ENCODE peak calls at places on chromosomes 6 and 20, in eight cellular contexts. U is PC-9, P is sigmoid colon, M is H9, V is PC-3, L is IMR-90, G is HCT116, N is BE2C. F is an unnamed sample.

GRCh38 chr6:43172127-43173007 is 1.3 kb downstream of the SRF start:
- DNase-seq in N (peak; percentile 53), L (peak; percentile 27), P (peak; percentile 79), M (no peak), V (peak; percentile 36), U (no peak), G (no peak), F (peak; percentile 22)

GRCh38 chr6:39084506-39084905 is 30.5 kb downstream of the SAYSD1 start:
- DNase-seq in N (no peak), L (no peak), U (no peak), G (no peak), P (no peak), V (no peak), M (no peak), F (no peak)

GRCh38 chr6:38594008-38594665 is 45.6 kb downstream of the BTBD9 start:
- DNase-seq in V (no peak), N (no peak), U (no peak), P (no peak), G (no peak), L (no peak), M (no peak), F (no peak)

GRCh38 chr6:28737750-28738395 is 185.9 kb downstream of the TRIM27 start:
- DNase-seq in V (no peak), U (no peak), M (peak; percentile 60), L (no peak), P (no peak), G (no peak), N (no peak), F (no peak)

GRCh38 chr6:74946961-74947360 is 258.9 kb downstream of the COL12A1 start:
- DNase-seq in L (peak; percentile 78), N (no peak), M (no peak), P (no peak), U (no peak), G (peak; percentile 72), V (peak; percentile 74), F (peak; percentile 77)

GRCh38 chr6:136405410-136406029 is 115.9 kb upstream of the BCLAF1 start:
- DNase-seq in V (no peak), P (no peak), L (no peak), G (no peak), U (no peak), M (no peak), N (no peak), F (no peak)

GRCh38 chr6:30880563-30881252 is 3.6 kb upstream of the DDR1 start:
- DNase-seq in L (no peak), V (no peak), M (peak; percentile 86), P (no peak), G (no peak), U (no peak), N (no peak), F (no peak)

GRCh38 chr6:161200610-161201201 is 73.2 kb downstream of the AGPAT4 start:
- DNase-seq in V (no peak), L (no peak), P (no peak), N (peak; percentile 26), G (no peak), M (no peak), U (no peak), F (no peak)

GRCh38 chr20:63102720-63103375 is 96.1 kb upstream of the BHLHE23 start:
- DNase-seq in M (no peak), G (no peak), L (peak; percentile 6), P (peak; percentile 81), U (no peak), N (peak; percentile 24), V (peak; percentile 35), F (peak; percentile 9)

GRCh38 chr20:24909086-24909780 is 39.8 kb upstream of the CST7 start:
- DNase-seq in L (no peak), N (no peak), V (no peak), M (no peak), G (no peak), P (no peak), U (no peak), F (no peak)

GRCh38 chr20:20552076-20552475 is 160.4 kb downstream of the RALGAPA2 start:
- DNase-seq in G (no peak), P (no peak), U (no peak), M (no peak), L (no peak), N (no peak), V (no peak), F (no peak)

GRCh38 chr20:51648571-51648947 is 106.0 kb upstream of the NFATC2 start:
- DNase-seq in M (no peak), P (no peak), L (no peak), U (no peak), N (no peak), V (no peak), G (no peak), F (no peak)

GRCh38 chr20:43243672-43244269 is 54.1 kb upstream of the PTPRT start:
- DNase-seq in P (no peak), G (no peak), M (peak; percentile 53), U (no peak), V (peak; percentile 28), N (peak; percentile 14), L (no peak), F (no peak)

GRCh38 chr20:11845311-11845710 is 72.4 kb upstream of the BTBD3 start:
- DNase-seq in L (peak; percentile 48), G (no peak), P (no peak), U (no peak), V (no peak), M (no peak), N (no peak), F (no peak)

GRCh38 chr6:150368762-150369161 is at the start of gene IYD:
- DNase-seq in U (no peak), L (no peak), P (no peak), N (no peak), G (no peak), V (no peak), M (no peak), F (no peak)

GRCh38 chr20:14712302-14712739 is 374.9 kb upstream of the FLRT3 start:
- DNase-seq in N (no peak), U (peak; percentile 86), V (peak; percentile 88), L (peak; percentile 67), P (no peak), G (no peak), M (no peak), F (peak; percentile 99)

GRCh38 chr6:149211046-149211571 is 106.4 kb upstream of the TAB2 start:
- DNase-seq in U (no peak), P (no peak), L (peak; percentile 43), N (no peak), V (peak; percentile 10), M (no peak), G (no peak), F (no peak)

GRCh38 chr20:54361485-54361884 is 113.9 kb upstream of the DOK5 start:
- DNase-seq in G (no peak), L (no peak), V (no peak), N (no peak), M (no peak), P (no peak), U (no peak), F (no peak)

GRCh38 chr6:101961357-101961756 is 567.8 kb downstream of the GRIK2 start:
- DNase-seq in N (no peak), P (no peak), V (no peak), U (no peak), G (no peak), L (no peak), M (no peak), F (no peak)

GRCh38 chr6:162154930-162155329 is 572.6 kb downstream of the PRKN start:
- DNase-seq in V (no peak), U (no peak), P (no peak), G (no peak), M (no peak), L (no peak), N (no peak), F (no peak)

GRCh38 chr20:36850759-36851158 is 25.2 kb upstream of the TLDC2 start:
- DNase-seq in M (no peak), U (no peak), N (no peak), V (no peak), G (no peak), P (no peak), L (no peak), F (no peak)
- H3K4me1 ChIP-seq in M (no peaks in the 10 kb centered on the region), U (peaks cover 12% of the 10 kb centered on the region), N (no peaks in the 10 kb centered on the region), V (peaks cover 5% of the 10 kb centered on the region), G (peaks cover 10% of the 10 kb centered on the region), P (no peaks in the 10 kb centered on the region), L (peaks cover 32% of the 10 kb centered on the region), F (peaks cover 18% of the 10 kb centered on the region)

DNA sequence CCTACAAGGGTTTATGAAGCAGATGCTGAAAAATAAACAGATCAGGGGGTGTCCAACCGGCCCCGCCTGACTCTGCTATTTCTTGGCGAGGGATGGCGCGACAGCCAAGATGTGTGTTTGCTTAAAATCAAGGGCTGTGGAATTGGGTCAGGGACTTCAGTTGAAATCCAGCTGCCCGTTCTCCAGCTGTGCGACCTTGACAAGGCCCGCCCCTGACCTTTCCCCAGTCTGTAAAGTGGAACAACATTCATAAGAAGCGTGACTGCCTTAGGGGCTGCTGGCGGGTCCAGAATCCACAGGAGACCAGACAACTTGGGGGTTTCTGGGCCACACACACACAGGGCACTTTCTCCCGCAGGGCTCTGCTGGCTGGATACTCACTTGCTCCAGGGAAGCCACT is 517.5 kb downstream of the PREX1 start:
- DNase-seq in U (no peak), L (no peak), M (no peak), V (no peak), P (no peak), G (no peak), N (no peak), F (no peak)
- TF ChIP-seq CTCF in U (no peak), L (no peak), M (no peak), V (no peak), P (no peak), G (no peak), N (no peak), F (no peak)

DNA sequence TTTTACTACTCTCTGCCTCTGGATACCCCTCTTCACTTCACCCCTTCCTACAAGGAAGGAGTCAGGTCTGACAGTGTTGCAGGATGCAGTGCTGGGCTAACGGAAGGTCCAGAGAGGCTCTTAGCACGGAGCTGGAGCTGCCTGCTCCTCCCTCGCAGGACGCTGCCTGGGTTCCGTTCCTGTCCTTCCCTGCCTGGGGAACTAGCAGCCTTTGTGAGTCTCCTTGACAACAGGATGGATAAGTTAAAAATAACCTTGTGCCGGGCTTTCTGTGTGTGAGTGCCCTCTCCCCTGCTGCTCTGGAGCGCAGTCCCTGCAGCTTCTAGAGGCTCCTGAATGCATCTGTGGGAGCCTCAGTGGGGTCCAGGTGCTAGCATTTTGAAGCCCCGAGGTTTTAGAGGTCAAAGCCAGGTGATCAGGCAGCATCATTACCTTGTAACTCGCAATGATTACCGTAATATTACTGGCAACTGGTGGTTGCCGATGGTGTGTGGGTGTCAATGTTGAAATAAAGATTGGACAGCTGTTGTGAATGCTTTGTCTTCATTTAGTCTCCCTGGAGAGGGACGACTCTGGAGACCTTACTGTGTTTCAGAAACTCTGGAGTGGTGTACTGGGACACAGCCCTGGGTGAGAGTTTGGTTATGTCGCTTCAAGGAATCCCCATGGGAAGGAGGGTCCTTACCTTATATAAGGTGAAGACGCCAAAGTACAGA is 44.4 kb downstream of the CDS2 start:
- DNase-seq in N (peak; percentile 29), M (peak; percentile 43), U (no peak), L (no peak), G (no peak), P (no peak), V (no peak), F (no peak)
- H3K4me1 ChIP-seq in N (peaks cover 20% of the 10 kb centered on the region), M (peaks cover 22% of the 10 kb centered on the region), U (peaks cover 18% of the 10 kb centered on the region), L (peaks cover 11% of the 10 kb centered on the region), G (peaks cover 14% of the 10 kb centered on the region), P (no peaks in the 10 kb centered on the region), V (peaks cover 14% of the 10 kb centered on the region), F (peaks cover 10% of the 10 kb centered on the region)

DNA sequence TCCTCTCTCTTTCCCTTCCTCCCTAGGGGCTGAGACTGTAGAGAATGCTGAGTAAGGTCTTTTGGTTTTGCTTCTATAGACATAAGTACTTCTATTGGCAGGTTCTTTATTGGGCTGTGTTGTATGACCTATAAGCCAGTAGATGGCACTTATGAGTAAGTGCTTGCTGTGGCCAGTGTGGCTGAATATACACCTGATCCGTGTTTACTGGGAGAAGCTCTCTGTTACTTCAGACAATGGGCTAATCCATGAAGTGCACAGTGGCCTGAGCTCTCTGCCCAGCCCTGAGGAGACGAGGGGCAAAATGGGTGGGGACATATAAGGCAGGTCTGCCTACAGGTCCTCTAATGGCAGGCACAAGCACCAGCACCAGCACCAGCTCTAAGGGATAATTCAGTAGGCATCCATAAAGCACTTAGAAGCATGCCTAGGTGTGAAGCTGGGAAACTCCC is 610.3 kb downstream of the RNF144B start:
- DNase-seq in V (peak; percentile 79), M (peak; percentile 53), G (peak; percentile 52), N (no peak), U (peak; percentile 58), P (no peak), L (peak; percentile 41), F (no peak)
- TF ChIP-seq CTCF in V (peak; percentile 86), M (peak; percentile 78), G (peak; percentile 67), N (peak; percentile 56), U (peak; percentile 77), P (peak; percentile 27), L (peak; percentile 53), F (peak; percentile 68)

F was measured in foreskin keratinocyte.